ENCODE peak calls at places on chromosomes 5 and 9, in four cellular contexts. L is CD8-positive, alpha-beta T cell; A is heart right ventricle; Z is body of pancreas. I is an unnamed sample.

GRCh38 chr5:115100556-115100955 is 69.2 kb downstream of the TRIM36 start:
- DNase-seq in L (no peak), Z (no peak), A (no peak), I (no peak)

GRCh38 chr9:37899041-37899440 is 4.9 kb downstream of the SLC25A51 start:
- DNase-seq in Z (no peak), A (no peak), L (no peak), I (no peak)

GRCh38 chr5:140003519-140003918 is 39.6 kb downstream of the NRG2 start:
- DNase-seq in Z (no peak), A (no peak), L (no peak), I (no peak)

GRCh38 chr9:84804948-84805694 is 135.6 kb downstream of the NTRK2 start:
- DNase-seq in A (no peak), L (no peak), Z (no peak), I (no peak)

GRCh38 chr9:136902259-136902821 is 16.0 kb downstream of the TRAF2 start:
- DNase-seq in Z (peak; percentile 93), L (peak; percentile 69), A (peak; percentile 70), I (peak; percentile 84)

GRCh38 chr5:146945722-146946121 is 67.2 kb upstream of the PPP2R2B start:
- DNase-seq in A (no peak), L (no peak), Z (peak; percentile 30), I (no peak)

GRCh38 chr5:175609504-175609903 is 48.4 kb upstream of the HRH2 start:
- DNase-seq in A (no peak), L (no peak), Z (no peak), I (no peak)

GRCh38 chr5:114447084-114447773 is 85.4 kb downstream of the KCNN2 start:
- DNase-seq in A (no peak), L (no peak), Z (no peak), I (no peak)

GRCh38 chr5:154358410-154359221 is 87.2 kb upstream of the SAP30L start:
- DNase-seq in Z (no peak), L (no peak), A (no peak), I (no peak)

GRCh38 chr5:40486437-40487270 is 193.1 kb upstream of the PTGER4 start:
- DNase-seq in L (peak; percentile 55), A (no peak), Z (peak; percentile 48), I (no peak)

GRCh38 chr5:149141224-149141956 is at the start of gene ABLIM3:
- DNase-seq in L (peak; percentile 77), A (peak; percentile 82), Z (peak; percentile 57), I (peak; percentile 91)

GRCh38 chr5:61010759-61011460 is 65.9 kb downstream of the NDUFAF2 start:
- DNase-seq in A (no peak), Z (no peak), L (no peak), I (no peak)

GRCh38 chr9:71895122-71895521 is 15.9 kb downstream of the ABHD17B start:
- DNase-seq in Z (no peak), L (no peak), A (no peak), I (no peak)

DNA sequence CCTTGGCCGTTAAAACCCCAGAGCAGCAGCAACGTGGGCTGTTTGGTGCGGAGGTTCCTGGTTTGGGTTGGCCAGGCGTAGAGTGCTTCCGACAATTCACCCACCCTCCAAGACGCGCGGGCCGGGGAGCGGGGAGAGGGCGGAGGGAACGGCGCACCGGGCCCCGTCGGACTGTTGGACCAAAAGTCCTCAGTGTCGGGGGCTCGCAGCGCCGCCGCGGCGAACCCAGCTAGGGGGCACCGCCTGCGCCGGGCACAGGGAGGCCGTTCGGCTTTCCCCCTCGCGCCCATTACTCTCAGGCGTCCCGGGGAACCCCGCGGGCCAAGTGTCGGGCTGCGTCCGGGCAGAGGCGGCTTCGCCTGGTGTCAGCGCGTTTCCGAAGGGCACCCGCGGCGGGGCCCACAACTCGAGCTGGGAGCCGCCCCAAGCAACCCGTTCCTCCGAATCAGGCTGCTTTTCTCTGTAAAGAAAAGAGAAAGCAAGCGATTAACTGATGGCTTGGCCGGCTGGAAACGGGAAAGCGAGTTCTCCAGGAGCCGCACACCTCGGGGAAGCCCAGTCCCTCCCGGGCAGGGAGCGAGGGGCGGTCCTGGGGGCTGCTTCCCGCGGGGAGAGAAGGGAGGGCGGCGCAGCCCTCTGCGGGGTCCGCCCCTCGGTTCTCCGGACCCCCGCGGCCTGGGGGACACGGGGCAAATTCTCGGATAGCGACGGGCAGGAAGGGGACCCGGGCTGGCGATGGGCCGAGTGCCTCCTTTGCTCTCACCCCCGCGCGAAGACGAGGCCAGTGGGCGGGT is 145.5 kb downstream of the ERCC6L2 start:
- DNase-seq in L (peak; percentile 50), A (peak; percentile 46), Z (peak; percentile 28), I (no peak)
- H3K4me3 ChIP-seq in L (peak overlapping the region; percentile 61), A (peak overlapping the region; percentile 49), Z (peak overlapping the region; percentile 8), I (no peak overlapping the region)

GRCh38 chr5:34656001-34656699 is at the start of gene RAI14:
- DNase-seq in Z (peak; percentile 85), L (peak; percentile 4), A (peak; percentile 76), I (peak; percentile 75)
- TF ChIP-seq CTCF in Z (no peak), L (no peak), A (no peak), I (no peak)

DNA sequence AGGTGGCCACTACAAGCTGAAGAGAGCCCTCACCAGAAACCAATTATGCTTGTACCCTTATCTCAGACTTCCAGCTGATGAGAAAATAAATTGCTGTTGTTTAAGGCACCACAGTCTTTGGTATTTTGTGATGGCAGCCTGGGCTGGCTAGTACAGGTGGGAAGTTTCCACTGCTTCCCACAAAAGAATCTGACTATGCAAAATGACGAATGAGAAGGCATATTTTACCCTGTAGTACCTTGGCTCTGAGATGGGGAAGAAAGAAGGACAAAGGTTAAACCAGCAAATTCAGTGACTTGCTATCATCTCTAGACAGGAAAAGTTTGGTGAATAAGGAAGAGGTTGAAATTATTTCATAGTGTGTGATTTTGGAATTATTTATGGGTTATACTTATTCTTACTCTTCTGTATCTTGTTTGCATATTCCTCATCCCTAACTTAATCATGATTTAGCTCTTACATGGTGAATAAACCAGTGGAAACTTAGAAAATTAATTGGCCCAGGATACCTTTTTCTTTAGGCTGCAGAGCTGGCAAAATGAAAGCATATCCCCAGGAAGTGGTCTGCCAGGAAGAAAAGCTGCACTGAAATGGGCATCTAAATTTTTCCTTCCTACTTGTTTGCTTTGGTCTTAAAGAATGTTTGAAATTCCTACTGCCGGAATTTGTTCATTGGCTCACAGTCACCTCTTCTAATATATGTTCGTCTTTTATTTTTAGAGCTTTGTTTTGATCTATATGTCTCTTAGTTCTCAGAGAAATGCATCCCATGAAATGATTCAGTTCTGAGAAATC is 113.0 kb upstream of the ELL2 start:
- DNase-seq in Z (peak; percentile 45), L (no peak), A (no peak), I (no peak)
- H3K4me1 ChIP-seq in Z (peaks cover 13% of the 10 kb centered on the region), L (no peaks in the 10 kb centered on the region), A (no peaks in the 10 kb centered on the region), I (peaks cover 37% of the 10 kb centered on the region)

DNA sequence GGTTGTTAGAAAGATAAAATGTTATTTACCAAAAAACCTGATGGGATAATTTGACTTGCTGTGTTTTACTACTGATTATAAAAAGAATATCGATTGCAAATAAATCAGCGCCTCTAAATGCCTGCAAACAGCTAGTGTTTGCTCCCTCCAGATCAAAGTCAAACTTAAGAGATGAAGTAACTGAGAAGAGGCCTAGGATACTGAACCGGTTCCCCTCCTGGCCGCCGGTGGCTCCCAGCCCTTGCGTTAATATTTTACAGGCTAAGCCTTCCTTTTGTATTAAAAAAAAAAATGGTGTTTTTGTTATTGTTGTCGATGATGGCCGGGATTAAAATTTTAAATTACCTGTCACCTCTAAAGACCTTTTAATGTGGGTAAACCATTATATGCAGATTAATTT is 2.6 kb downstream of the IRX1 start:
- DNase-seq in A (no peak), Z (no peak), L (no peak), I (no peak)
- H3K4me3 ChIP-seq in A (no peak overlapping the region), Z (no peak overlapping the region), L (no peak overlapping the region), I (no peak overlapping the region)

DNA sequence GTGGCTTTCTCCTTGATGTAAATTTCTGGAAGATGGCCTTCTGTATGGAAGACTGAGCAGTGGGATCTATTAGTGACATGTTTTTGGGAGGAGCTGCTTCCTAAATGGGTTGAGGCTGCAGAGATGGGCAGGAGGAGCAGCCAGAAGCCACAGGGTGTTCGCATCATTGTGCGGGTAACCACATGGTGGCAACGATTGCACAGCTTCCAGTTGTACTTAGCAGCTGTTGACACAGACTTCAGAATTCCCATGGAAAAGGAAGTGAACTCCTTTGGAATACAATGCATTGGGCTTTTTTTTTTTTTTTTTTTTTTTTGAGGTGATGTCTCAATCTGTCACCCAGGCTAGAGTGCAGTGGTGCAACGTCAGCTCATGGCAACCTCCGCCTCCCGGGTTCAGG is 297.3 kb downstream of the NR3C1 start:
- DNase-seq in L (no peak), A (peak; percentile 20), Z (peak; percentile 82), I (peak; percentile 20)
- TF ChIP-seq CTCF in L (no peak), A (no peak), Z (peak; percentile 21), I (peak; percentile 20)

DNA sequence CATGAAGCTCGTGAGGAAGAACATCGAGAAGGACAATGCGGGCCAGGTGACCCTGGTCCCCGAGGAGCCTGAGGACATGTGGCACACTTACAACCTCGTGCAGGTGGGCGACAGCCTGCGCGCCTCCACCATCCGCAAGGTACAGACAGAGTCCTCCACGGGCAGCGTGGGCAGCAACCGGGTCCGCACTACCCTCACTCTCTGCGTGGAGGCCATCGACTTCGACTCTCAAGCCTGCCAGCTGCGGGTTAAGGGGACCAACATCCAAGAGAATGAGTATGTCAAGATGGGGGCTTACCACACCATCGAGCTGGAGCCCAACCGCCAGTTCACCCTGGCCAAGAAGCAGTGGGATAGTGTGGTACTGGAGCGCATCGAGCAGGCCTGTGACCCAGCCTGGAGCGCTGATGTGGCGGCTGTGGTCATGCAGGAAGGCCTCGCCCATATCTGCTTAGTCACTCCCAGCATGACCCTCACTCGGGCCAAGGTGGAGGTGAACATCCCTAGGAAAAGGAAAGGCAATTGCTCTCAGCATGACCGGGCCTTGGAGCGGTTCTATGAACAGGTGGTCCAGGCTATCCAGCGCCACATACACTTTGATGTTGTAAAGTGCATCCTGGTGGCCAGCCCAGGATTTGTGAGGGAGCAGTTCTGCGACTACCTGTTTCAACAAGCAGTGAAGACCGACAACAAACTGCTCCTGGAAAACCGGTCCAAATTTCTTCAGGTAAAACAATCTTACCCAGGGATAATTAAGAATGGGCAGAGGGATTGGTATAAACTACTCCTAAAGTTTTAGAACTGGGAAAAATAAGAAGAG is 12.9 kb downstream of the ITGA1 start:
- DNase-seq in L (peak; percentile 46), A (peak; percentile 55), Z (peak; percentile 80), I (peak; percentile 76)
- H3K4me1 ChIP-seq in L (peaks cover 33% of the 10 kb centered on the region), A (peaks cover 92% of the 10 kb centered on the region), Z (peaks cover 38% of the 10 kb centered on the region), I (peaks cover 41% of the 10 kb centered on the region)

DNA sequence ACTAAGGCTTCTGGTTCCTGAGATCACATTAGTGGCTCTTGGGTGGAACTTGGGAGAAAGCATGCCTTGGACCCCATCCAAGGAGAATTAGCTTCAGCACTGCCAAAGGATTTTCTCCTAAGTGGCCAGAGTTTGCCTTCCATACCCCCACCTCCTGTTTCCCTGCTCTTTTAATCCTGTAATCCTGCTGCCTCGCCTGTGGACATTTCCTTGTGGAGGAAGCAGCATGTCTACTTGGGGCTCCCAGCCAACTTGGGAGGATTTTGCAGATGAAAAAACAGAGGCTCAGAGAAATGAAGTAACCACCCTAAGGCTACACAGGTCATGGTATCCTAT is 1.6 kb downstream of the ARSI start:
- DNase-seq in A (no peak), L (no peak), Z (no peak), I (no peak)
- H3K4me3 ChIP-seq in A (no peak overlapping the region), L (no peak overlapping the region), Z (no peak overlapping the region), I (no peak overlapping the region)

GRCh38 chr5:179315356-179315890 is 29.8 kb downstream of the ADAMTS2 start:
- DNase-seq in L (no peak), Z (no peak), A (peak; percentile 5), I (no peak)
- TF ChIP-seq CTCF in L (no peak), Z (no peak), A (no peak), I (no peak)

I was measured in PC-9.